ENCODE peak calls at places on chromosomes 4 and X, in seven cellular contexts. L is HFF-Myc, J is left colon, E is pancreas, T is caudate nucleus, D is cardiac muscle cell, Q is A549. I is an unnamed sample.

GRCh38 chr4:48665555-48666186 is 114.4 kb downstream of the FRYL start:
- DNase-seq in L (no peak), J (no peak), E (no peak), T (no peak), D (no peak), Q (no peak), I (no peak)

GRCh38 chr4:174930895-174931294 is 12.7 kb downstream of the ADAM29 start:
- DNase-seq in L (no peak), J (no peak), E (no peak), T (no peak), D (no peak), Q (no peak), I (no peak)

GRCh38 chrX:28552882-28553829 is 34.1 kb upstream of the IL1RAPL1 start:
- DNase-seq in L (no peak), J (no peak), E (no peak), T (no peak), D (no peak), Q (no peak), I (no peak)

GRCh38 chr4:6900956-6901355 is 8.7 kb upstream of the TBC1D14 start:
- DNase-seq in L (no peak), J (no peak), E (no peak), T (no peak), D (no peak), Q (no peak), I (no peak)

GRCh38 chrX:40012800-40013682 is 84.7 kb downstream of the BCOR start:
- DNase-seq in L (no peak), J (peak), E (peak), T (no peak), D (peak), Q (peak), I (peak)

GRCh38 chr4:57876934-57877554 is 766.9 kb upstream of the IGFBP7 start:
- DNase-seq in L (no peak), J (no peak), E (no peak), T (no peak), D (peak), Q (no peak), I (no peak)

GRCh38 chr4:119984998-119985397 is 81.7 kb downstream of the MAD2L1 start:
- DNase-seq in L (no peak), J (no peak), E (no peak), T (no peak), D (no peak), Q (no peak), I (no peak)

GRCh38 chr4:5923306-5923830 is 30.5 kb upstream of the CRMP1 start:
- DNase-seq in L (no peak), J (no peak), E (no peak), T (no peak), D (no peak), Q (no peak), I (no peak)

GRCh38 chr4:1045595-1046201 is 34.3 kb downstream of the FGFRL1 start:
- DNase-seq in L (no peak), J (peak), E (peak), T (no peak), D (no peak), Q (no peak), I (peak)

GRCh38 chr4:102778720-102779119 is 18.0 kb upstream of the MANBA start:
- DNase-seq in L (no peak), J (peak), E (peak), T (no peak), D (peak), Q (no peak), I (no peak)

GRCh38 chrX:11239230-11239629 is 54.0 kb upstream of the AMELX start:
- DNase-seq in L (no peak), J (no peak), E (no peak), T (no peak), D (no peak), Q (no peak), I (no peak)

GRCh38 chr4:164579270-164579942 is 174.5 kb upstream of the SMIM31 start:
- DNase-seq in L (no peak), J (no peak), E (no peak), T (no peak), D (no peak), Q (no peak), I (no peak)

GRCh38 chr4:38313999-38314561 is 349.9 kb upstream of the KLF3 start:
- DNase-seq in L (peak), J (peak), E (no peak), T (no peak), D (no peak), Q (peak), I (no peak)

GRCh38 chrX:55161581-55161980 is 58.6 kb upstream of the PAGE5 start:
- DNase-seq in L (no peak), J (no peak), E (no peak), T (no peak), D (no peak), Q (no peak), I (no peak)

GRCh38 chrX:110015027-110015426 is 12.1 kb downstream of the TMEM164 start:
- DNase-seq in L (no peak), J (no peak), E (peak), T (no peak), D (no peak), Q (no peak), I (no peak)

GRCh38 chr4:97394653-97395052 is 748.6 kb downstream of the STPG2 start:
- DNase-seq in L (no peak), J (no peak), E (no peak), T (no peak), D (no peak), Q (peak), I (no peak)

GRCh38 chr4:53705972-53706371 is 114.7 kb upstream of the LNX1 start:
- DNase-seq in L (no peak), J (no peak), E (no peak), T (no peak), D (no peak), Q (no peak), I (no peak)

GRCh38 chr4:64781737-64782326 is 372.6 kb upstream of the TECRL start:
- DNase-seq in L (no peak), J (no peak), E (no peak), T (no peak), D (peak), Q (peak), I (no peak)

GRCh38 chrX:64975491-64975890 is 759 bp downstream of the ZC4H2 start:
- DNase-seq in L (no peak), J (peak), E (peak), T (peak), D (peak), Q (peak), I (peak)

GRCh38 chrX:129959493-129959832 is 23.0 kb upstream of the BCORL1 start:
- DNase-seq in L (no peak), J (no peak), E (no peak), T (no peak), D (peak), Q (no peak), I (no peak)

GRCh38 chr4:16043820-16044554 is 39.8 kb downstream of the PROM1 start:
- DNase-seq in L (no peak), J (no peak), E (no peak), T (no peak), D (no peak), Q (no peak), I (no peak)

GRCh38 chr4:110046588-110047049 is 133.9 kb downstream of the EGF start:
- DNase-seq in L (peak), J (no peak), E (no peak), T (no peak), D (no peak), Q (no peak), I (no peak)

GRCh38 chr4:48779095-48779997 is 733 bp downstream of the FRYL start:
- DNase-seq in L (no peak), J (peak), E (peak), T (peak), D (peak), Q (peak), I (peak)

GRCh38 chr4:103052779-103053178 is 23.8 kb downstream of the SLC9B2 start:
- DNase-seq in L (no peak), J (no peak), E (no peak), T (no peak), D (no peak), Q (no peak), I (no peak)

GRCh38 chrX:43269201-43269600 is 386.9 kb upstream of the MAOA start:
- DNase-seq in L (no peak), J (no peak), E (no peak), T (no peak), D (no peak), Q (no peak), I (no peak)

GRCh38 chr4:145878501-145879435 is 59.9 kb downstream of the ZNF827 start:
- DNase-seq in L (no peak), J (no peak), E (no peak), T (no peak), D (no peak), Q (no peak), I (no peak)

I was measured in Right ventricle myocardium superior.